ENCODE peak calls at places on chromosomes 13 and 19, in nine cellular contexts. One of them, this sample, is unnamed.

GRCh38 chr19:925912-926594 is at the start of gene ARID3A:
- DNase-seq in AG04449: no peak
- DNase-seq in fibroblast of lung: peak; percentile 79
- DNase-seq in CD8-positive, alpha-beta T cell: no peak
- DNase-seq in GM12878: no peak
- DNase-seq in GM23248: peak; percentile 83
- DNase-seq in Peyer's patch: no peak
- DNase-seq in brain microvascular endothelial cell: no peak
- DNase-seq in adrenal gland: peak; percentile 76
- DNase-seq in this sample: no peak

GRCh38 chr13:105441406-105441805 is 1094.1 kb downstream of the EFNB2 start:
- DNase-seq in GM23248: no peak
- DNase-seq in Peyer's patch: no peak
- DNase-seq in fibroblast of lung: no peak
- DNase-seq in AG04449: no peak
- DNase-seq in GM12878: no peak
- DNase-seq in adrenal gland: no peak
- DNase-seq in CD8-positive, alpha-beta T cell: no peak
- DNase-seq in brain microvascular endothelial cell: no peak
- DNase-seq in this sample: no peak

GRCh38 chr13:80126382-80127068 is 214.4 kb downstream of the SPRY2 start:
- DNase-seq in CD8-positive, alpha-beta T cell: no peak
- DNase-seq in brain microvascular endothelial cell: no peak
- DNase-seq in GM23248: no peak
- DNase-seq in AG04449: no peak
- DNase-seq in fibroblast of lung: no peak
- DNase-seq in Peyer's patch: no peak
- DNase-seq in GM12878: no peak
- DNase-seq in adrenal gland: no peak
- DNase-seq in this sample: no peak

GRCh38 chr19:1745589-1746031 is 7.7 kb upstream of the ONECUT3 start:
- DNase-seq in GM23248: no peak
- DNase-seq in CD8-positive, alpha-beta T cell: no peak
- DNase-seq in AG04449: no peak
- DNase-seq in GM12878: no peak
- DNase-seq in brain microvascular endothelial cell: no peak
- DNase-seq in fibroblast of lung: no peak
- DNase-seq in Peyer's patch: no peak
- DNase-seq in adrenal gland: no peak
- DNase-seq in this sample: no peak

GRCh38 chr19:18848860-18849661 is 17.3 kb downstream of the UPF1 start:
- DNase-seq in Peyer's patch: no peak
- DNase-seq in GM12878: no peak
- DNase-seq in CD8-positive, alpha-beta T cell: no peak
- DNase-seq in fibroblast of lung: no peak
- DNase-seq in GM23248: peak; percentile 92
- DNase-seq in brain microvascular endothelial cell: peak; percentile 30
- DNase-seq in adrenal gland: peak; percentile 75
- DNase-seq in AG04449: no peak
- DNase-seq in this sample: no peak

GRCh38 chr13:102642029-102642428 is 45.2 kb downstream of the TPP2 start:
- DNase-seq in GM23248: no peak
- DNase-seq in AG04449: no peak
- DNase-seq in brain microvascular endothelial cell: no peak
- DNase-seq in CD8-positive, alpha-beta T cell: no peak
- DNase-seq in fibroblast of lung: no peak
- DNase-seq in GM12878: no peak
- DNase-seq in adrenal gland: no peak
- DNase-seq in Peyer's patch: no peak
- DNase-seq in this sample: no peak

GRCh38 chr13:21735621-21736401 is 64.9 kb downstream of the FGF9 start:
- DNase-seq in brain microvascular endothelial cell: no peak
- DNase-seq in CD8-positive, alpha-beta T cell: no peak
- DNase-seq in adrenal gland: peak; percentile 39
- DNase-seq in GM12878: no peak
- DNase-seq in fibroblast of lung: no peak
- DNase-seq in AG04449: no peak
- DNase-seq in Peyer's patch: no peak
- DNase-seq in GM23248: peak; percentile 15
- DNase-seq in this sample: no peak

GRCh38 chr13:21710163-21710562 is 39.3 kb downstream of the FGF9 start:
- DNase-seq in CD8-positive, alpha-beta T cell: no peak
- DNase-seq in Peyer's patch: no peak
- DNase-seq in GM12878: no peak
- DNase-seq in adrenal gland: no peak
- DNase-seq in fibroblast of lung: no peak
- DNase-seq in brain microvascular endothelial cell: no peak
- DNase-seq in AG04449: no peak
- DNase-seq in GM23248: no peak
- DNase-seq in this sample: no peak

GRCh38 chr19:7478173-7478842 is 10.5 kb downstream of the PEX11G start:
- DNase-seq in brain microvascular endothelial cell: no peak
- DNase-seq in Peyer's patch: no peak
- DNase-seq in AG04449: no peak
- DNase-seq in GM23248: peak; percentile 16
- DNase-seq in GM12878: no peak
- DNase-seq in fibroblast of lung: peak; percentile 23
- DNase-seq in adrenal gland: peak; percentile 57
- DNase-seq in CD8-positive, alpha-beta T cell: peak; percentile 53
- DNase-seq in this sample: no peak

GRCh38 chr19:44005968-44006367 is 3.2 kb downstream of the ZNF230 start:
- DNase-seq in fibroblast of lung: no peak
- DNase-seq in GM12878: no peak
- DNase-seq in adrenal gland: no peak
- DNase-seq in CD8-positive, alpha-beta T cell: no peak
- DNase-seq in GM23248: peak; percentile 47
- DNase-seq in brain microvascular endothelial cell: no peak
- DNase-seq in Peyer's patch: no peak
- DNase-seq in AG04449: no peak
- DNase-seq in this sample: no peak

DNA sequence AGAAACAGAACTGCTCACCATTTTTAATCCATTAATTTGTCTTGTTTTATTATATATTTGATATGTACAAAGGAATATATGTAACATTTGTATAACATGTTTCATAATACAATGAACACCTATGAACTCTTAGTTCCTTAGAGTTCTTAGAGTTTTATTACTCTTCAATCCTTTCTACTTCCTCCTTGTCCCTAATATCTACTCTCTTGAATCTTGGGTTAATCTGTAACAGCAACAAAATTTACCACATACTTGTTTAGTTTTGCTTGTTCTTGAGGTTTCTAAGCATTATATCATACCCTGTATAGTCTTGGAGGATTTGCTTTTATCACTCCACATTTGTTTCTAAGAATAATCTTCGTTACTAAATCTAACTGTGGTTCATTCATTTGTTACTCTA is 151.4 kb downstream of the PDS5B start:
- DNase-seq in fibroblast of lung: no peak
- DNase-seq in GM12878: no peak
- DNase-seq in CD8-positive, alpha-beta T cell: no peak
- DNase-seq in AG04449: no peak
- DNase-seq in GM23248: peak; percentile 24
- DNase-seq in adrenal gland: no peak
- DNase-seq in brain microvascular endothelial cell: no peak
- DNase-seq in Peyer's patch: no peak
- DNase-seq in this sample: no peak
- H3K4me3 ChIP-seq in fibroblast of lung: peak overlapping the region; percentile 0
- H3K4me3 ChIP-seq in GM12878: no peak overlapping the region
- H3K4me3 ChIP-seq in CD8-positive, alpha-beta T cell: peak overlapping the region; percentile 48
- H3K4me3 ChIP-seq in AG04449: no peak overlapping the region
- H3K4me3 ChIP-seq in GM23248: peak overlapping the region; percentile 71
- H3K4me3 ChIP-seq in adrenal gland: peak overlapping the region; percentile 47
- H3K4me3 ChIP-seq in brain microvascular endothelial cell: no peak overlapping the region
- H3K4me3 ChIP-seq in Peyer's patch: no peak overlapping the region
- H3K4me3 ChIP-seq in this sample: peak overlapping the region; percentile 48

GRCh38 chr19:45887311-45887710 is 1.4 kb upstream of the IRF2BP1 start:
- DNase-seq in fibroblast of lung: peak; percentile 23
- DNase-seq in brain microvascular endothelial cell: no peak
- DNase-seq in Peyer's patch: no peak
- DNase-seq in CD8-positive, alpha-beta T cell: no peak
- DNase-seq in GM23248: no peak
- DNase-seq in AG04449: no peak
- DNase-seq in GM12878: no peak
- DNase-seq in adrenal gland: peak; percentile 48
- DNase-seq in this sample: no peak
- H3K4me3 ChIP-seq in fibroblast of lung: peak overlapping the region; percentile 38
- H3K4me3 ChIP-seq in brain microvascular endothelial cell: peak overlapping the region; percentile 69
- H3K4me3 ChIP-seq in Peyer's patch: peak overlapping the region; percentile 93
- H3K4me3 ChIP-seq in CD8-positive, alpha-beta T cell: peak overlapping the region; percentile 87
- H3K4me3 ChIP-seq in GM23248: peak overlapping the region; percentile 89
- H3K4me3 ChIP-seq in AG04449: peak overlapping the region; percentile 78
- H3K4me3 ChIP-seq in GM12878: peak overlapping the region; percentile 68
- H3K4me3 ChIP-seq in adrenal gland: peak overlapping the region; percentile 81
- H3K4me3 ChIP-seq in this sample: peak overlapping the region; percentile 65

GRCh38 chr19:13833330-13834265 is 38.4 kb downstream of the ZSWIM4 start:
- DNase-seq in brain microvascular endothelial cell: peak; percentile 81
- DNase-seq in CD8-positive, alpha-beta T cell: peak; percentile 93
- DNase-seq in AG04449: no peak
- DNase-seq in GM23248: peak; percentile 93
- DNase-seq in adrenal gland: peak; percentile 98
- DNase-seq in Peyer's patch: peak; percentile 99
- DNase-seq in GM12878: no peak
- DNase-seq in fibroblast of lung: peak; percentile 87
- DNase-seq in this sample: peak; percentile 94
- H3K4me3 ChIP-seq in brain microvascular endothelial cell: no peak overlapping the region
- H3K4me3 ChIP-seq in CD8-positive, alpha-beta T cell: peak overlapping the region; percentile 82
- H3K4me3 ChIP-seq in AG04449: no peak overlapping the region
- H3K4me3 ChIP-seq in GM23248: no peak overlapping the region
- H3K4me3 ChIP-seq in adrenal gland: peak overlapping the region; percentile 27
- H3K4me3 ChIP-seq in Peyer's patch: peak overlapping the region; percentile 46
- H3K4me3 ChIP-seq in GM12878: peak overlapping the region; percentile 63
- H3K4me3 ChIP-seq in fibroblast of lung: no peak overlapping the region
- H3K4me3 ChIP-seq in this sample: peak overlapping the region; percentile 47

GRCh38 chr13:52845334-52845761 is 3.1 kb downstream of the PCDH8 start:
- DNase-seq in Peyer's patch: no peak
- DNase-seq in AG04449: no peak
- DNase-seq in fibroblast of lung: no peak
- DNase-seq in adrenal gland: no peak
- DNase-seq in brain microvascular endothelial cell: no peak
- DNase-seq in GM23248: no peak
- DNase-seq in GM12878: no peak
- DNase-seq in CD8-positive, alpha-beta T cell: no peak
- DNase-seq in this sample: no peak
- H3K4me3 ChIP-seq in Peyer's patch: no peak overlapping the region
- H3K4me3 ChIP-seq in AG04449: no peak overlapping the region
- H3K4me3 ChIP-seq in fibroblast of lung: no peak overlapping the region
- H3K4me3 ChIP-seq in adrenal gland: no peak overlapping the region
- H3K4me3 ChIP-seq in brain microvascular endothelial cell: no peak overlapping the region
- H3K4me3 ChIP-seq in GM23248: no peak overlapping the region
- H3K4me3 ChIP-seq in GM12878: no peak overlapping the region
- H3K4me3 ChIP-seq in CD8-positive, alpha-beta T cell: no peak overlapping the region
- H3K4me3 ChIP-seq in this sample: no peak overlapping the region

DNA sequence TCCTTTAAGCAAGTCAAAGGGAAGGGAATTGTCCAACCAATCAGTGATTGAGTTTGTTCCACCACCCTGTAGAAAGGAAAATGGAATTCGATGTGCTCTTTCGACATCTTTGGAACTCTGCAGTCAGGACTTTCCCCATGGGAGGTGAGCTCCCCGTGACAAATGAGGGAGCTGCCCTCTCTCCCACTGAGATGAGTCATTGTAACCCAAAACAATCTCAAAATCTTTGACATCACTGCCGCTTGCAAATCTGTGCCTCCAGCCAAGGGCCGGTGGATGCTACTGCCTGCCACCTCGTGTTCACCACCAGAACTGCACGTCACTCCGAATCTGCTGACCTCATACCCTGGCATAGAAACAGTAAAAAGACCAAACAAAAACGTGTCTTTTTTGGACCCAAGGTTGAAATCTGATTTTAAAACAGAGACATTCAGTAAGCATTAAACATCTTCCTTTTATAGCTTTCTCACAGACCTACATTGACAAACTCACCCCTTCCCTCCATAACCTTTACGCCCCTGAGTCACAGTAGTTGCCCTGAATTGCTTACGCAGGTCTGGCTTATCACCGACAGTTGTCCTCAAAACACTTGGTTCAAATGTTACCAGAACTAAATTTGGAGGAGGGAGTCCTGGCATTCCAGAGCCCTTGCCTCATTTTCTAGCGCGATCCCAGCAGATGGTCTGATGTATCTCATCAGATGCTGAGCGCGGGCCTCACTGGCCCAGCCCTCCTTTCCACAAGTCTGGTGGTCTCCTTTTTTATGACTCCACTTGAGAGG is 105.2 kb downstream of the COL4A2 start:
- DNase-seq in fibroblast of lung: peak; percentile 99
- DNase-seq in brain microvascular endothelial cell: peak; percentile 99
- DNase-seq in GM12878: peak; percentile 40
- DNase-seq in Peyer's patch: peak; percentile 81
- DNase-seq in CD8-positive, alpha-beta T cell: peak; percentile 66
- DNase-seq in adrenal gland: peak; percentile 94
- DNase-seq in GM23248: peak; percentile 99
- DNase-seq in AG04449: peak; percentile 99
- DNase-seq in this sample: peak; percentile 43
- H3K4me3 ChIP-seq in fibroblast of lung: no peak overlapping the region
- H3K4me3 ChIP-seq in brain microvascular endothelial cell: no peak overlapping the region
- H3K4me3 ChIP-seq in GM12878: no peak overlapping the region
- H3K4me3 ChIP-seq in Peyer's patch: no peak overlapping the region
- H3K4me3 ChIP-seq in CD8-positive, alpha-beta T cell: no peak overlapping the region
- H3K4me3 ChIP-seq in adrenal gland: no peak overlapping the region
- H3K4me3 ChIP-seq in GM23248: no peak overlapping the region
- H3K4me3 ChIP-seq in AG04449: no peak overlapping the region
- H3K4me3 ChIP-seq in this sample: no peak overlapping the region

This sample was measured in CD4-positive, alpha-beta memory T cell.